ENCODE peak calls at places on chromosomes 2 and 18, in eight cellular contexts. Z is heart left ventricle, G is stomach, T is right lobe of liver, R is endothelial cell of umbilical vein, Y is uterus, F is suprapubic skin, X is A549. W is an unnamed sample. For H3K9me3, the result is how much of the 10 kb centered on the place peaks cover.

GRCh38 chr2:221204699-221205098 is 367.4 kb downstream of the EPHA4 start:
- DNase-seq in T (no peak), X (no peak), G (no peak), Y (no peak), Z (no peak), F (no peak), R (no peak), W (no peak)

GRCh38 chr2:54015809-54016703 is 45.3 kb upstream of the PSME4 start:
- DNase-seq in X (peak), Z (no peak), R (no peak), Y (peak), F (no peak), T (no peak), G (no peak), W (no peak)

GRCh38 chr2:53820711-53821110 is 33.9 kb downstream of the ERLEC1 start:
- DNase-seq in Y (no peak), Z (no peak), F (no peak), R (no peak), T (no peak), G (no peak), X (no peak), W (no peak)

GRCh38 chr18:67117804-67118203 is 398.7 kb downstream of the DSEL start:
- DNase-seq in X (no peak), T (no peak), F (no peak), R (no peak), Y (no peak), Z (no peak), G (no peak), W (no peak)

GRCh38 chr18:40529478-40529877 is 1425.6 kb upstream of the PIK3C3 start:
- DNase-seq in T (no peak), X (no peak), R (peak), Y (no peak), Z (no peak), F (no peak), G (no peak), W (no peak)

GRCh38 chr2:195363496-195363895 is 293.5 kb upstream of the SLC39A10 start:
- DNase-seq in X (peak), T (no peak), Z (no peak), G (no peak), F (no peak), Y (no peak), R (no peak), W (no peak)

GRCh38 chr18:8999872-9000271 is 102.6 kb upstream of the NDUFV2 start:
- DNase-seq in Z (no peak), R (no peak), Y (no peak), X (no peak), G (no peak), F (no peak), T (no peak), W (no peak)

GRCh38 chr2:10103179-10103578 is 19.4 kb upstream of the RRM2 start:
- DNase-seq in Z (no peak), X (no peak), R (no peak), Y (no peak), T (no peak), G (no peak), F (no peak), W (no peak)

GRCh38 chr2:170766693-170767092 is 3.5 kb upstream of the ERICH2 start:
- DNase-seq in X (no peak), R (no peak), Y (no peak), Z (no peak), T (no peak), G (no peak), F (no peak), W (no peak)

GRCh38 chr2:10935953-10936942 is 24.5 kb downstream of the KCNF1 start:
- DNase-seq in Z (no peak), G (no peak), T (peak), Y (no peak), X (peak), R (peak), F (no peak), W (no peak)

GRCh38 chr2:34305587-34305986 is 706.5 kb upstream of the FAM98A start:
- DNase-seq in Z (no peak), F (no peak), T (no peak), R (no peak), X (no peak), Y (no peak), G (no peak), W (no peak)

GRCh38 chr18:21183670-21184069 is 58.4 kb upstream of the GREB1L start:
- DNase-seq in T (no peak), R (no peak), Z (no peak), G (no peak), Y (no peak), F (no peak), X (no peak), W (no peak)

GRCh38 chr2:21262426-21262940 is 138.7 kb downstream of the TDRD15 start:
- DNase-seq in F (no peak), X (no peak), G (no peak), Z (no peak), T (no peak), Y (no peak), R (no peak), W (no peak)

GRCh38 chr18:38790786-38791185 is 1225.2 kb upstream of the CELF4 start:
- DNase-seq in Z (no peak), X (no peak), G (no peak), F (no peak), R (no peak), T (no peak), Y (no peak), W (no peak)

GRCh38 chr2:26805241-26805676 is 19.4 kb downstream of the CENPA start:
- DNase-seq in X (peak), R (no peak), F (no peak), Z (no peak), T (no peak), G (no peak), Y (no peak), W (no peak)

GRCh38 chr2:36456227-36456788 is 100.7 kb downstream of the CRIM1 start:
- DNase-seq in F (no peak), Z (peak), G (peak), X (no peak), T (no peak), R (peak), Y (peak), W (peak)

GRCh38 chr2:28325567-28326468 is 66.8 kb upstream of the FOSL2 start:
- DNase-seq in F (no peak), R (no peak), Z (no peak), T (no peak), Y (no peak), X (no peak), G (no peak), W (no peak)

GRCh38 chr2:29284671-29285070 is 169.5 kb downstream of the CLIP4 start:
- DNase-seq in G (no peak), Z (no peak), F (no peak), T (no peak), R (no peak), Y (no peak), X (no peak), W (no peak)

GRCh38 chr18:74631242-74632087 is 33.8 kb downstream of the ZNF407 start:
- DNase-seq in R (peak), X (no peak), F (no peak), T (no peak), Z (no peak), Y (no peak), G (no peak), W (no peak)

GRCh38 chr2:50143822-50144575 is 887.9 kb downstream of the NRXN1 start:
- DNase-seq in Y (no peak), G (no peak), R (peak), X (peak), Z (no peak), T (no peak), F (no peak), W (no peak)

GRCh38 chr18:45321520-45321919 is 293.8 kb upstream of the SLC14A2 start:
- DNase-seq in R (no peak), X (no peak), G (no peak), Z (peak), Y (no peak), F (no peak), T (no peak), W (no peak)

GRCh38 chr18:12946549-12947354 is 1.1 kb upstream of the SEH1L start:
- DNase-seq in Y (peak), Z (peak), F (no peak), G (peak), T (peak), X (peak), R (no peak), W (peak)

GRCh38 chr18:41371718-41372117 is 583.3 kb upstream of the PIK3C3 start:
- DNase-seq in F (no peak), T (no peak), R (no peak), G (no peak), Z (peak), X (no peak), Y (no peak), W (no peak)

GRCh38 chr2:152647417-152648010 is 69.7 kb downstream of the PRPF40A start:
- DNase-seq in F (no peak), R (peak), T (peak), X (no peak), Z (peak), Y (peak), G (peak), W (peak)

GRCh38 chr2:163601377-163601776 is 134.4 kb downstream of the FIGN start:
- DNase-seq in F (no peak), Z (no peak), X (no peak), G (no peak), T (no peak), R (no peak), Y (no peak), W (no peak)

DNA sequence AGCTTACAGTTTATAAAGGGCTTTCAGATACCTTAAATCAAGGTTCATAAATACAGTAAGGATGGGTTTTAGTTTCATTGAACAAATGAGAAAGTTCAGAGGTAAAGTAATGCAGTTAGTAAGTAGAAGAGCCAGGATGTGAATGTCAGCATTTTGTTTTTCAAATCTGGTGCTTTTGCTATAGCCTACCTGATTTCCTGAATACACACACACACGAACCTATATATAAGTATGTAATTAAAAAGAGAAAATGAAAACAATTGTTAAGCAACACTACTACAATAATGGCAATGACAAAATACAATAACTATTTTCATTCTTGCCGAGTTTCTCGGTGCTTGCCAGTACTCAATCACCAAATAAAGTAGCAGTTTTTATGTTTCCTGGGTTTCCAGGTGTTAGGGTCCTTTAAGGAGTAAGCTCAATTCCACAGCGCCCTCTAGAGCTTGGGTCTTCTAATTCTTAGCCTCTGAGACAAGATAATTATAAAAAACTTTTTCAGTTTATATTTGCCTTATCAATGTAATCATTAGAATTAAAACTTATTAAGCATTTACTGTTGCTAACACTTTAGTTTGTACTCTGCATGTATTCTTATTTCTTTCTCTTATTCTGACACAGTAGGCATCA is 512.9 kb upstream of the ACVR2A start:
- DNase-seq in Z (no peak), F (no peak), T (no peak), R (no peak), Y (no peak), G (peak), X (peak), W (no peak)
- TF ChIP-seq CTCF in Z (peak), F (peak), T (peak), R (no peak), Y (no peak), G (no peak), X (no peak), W (no peak)

GRCh38 chr2:239266779-239267410 is 133.9 kb downstream of the HDAC4 start:
- DNase-seq in Z (no peak), F (peak), T (no peak), X (no peak), R (no peak), Y (no peak), G (peak), W (no peak)

GRCh38 chr2:239268549-239268948 is 132.3 kb downstream of the HDAC4 start:
- DNase-seq in X (no peak), T (no peak), R (no peak), G (peak), Z (peak), Y (no peak), F (peak), W (no peak)

GRCh38 chr2:239268082-239268481 is 132.7 kb downstream of the HDAC4 start:
- DNase-seq in F (peak), X (peak), R (peak), Z (peak), Y (no peak), T (peak), G (peak), W (peak)

GRCh38 chr2:239266436-239266770 is 134.4 kb downstream of the HDAC4 start:
- DNase-seq in Z (no peak), X (no peak), Y (no peak), T (no peak), R (no peak), G (peak), F (peak), W (no peak)

GRCh38 chr2:239267411-239267941 is 133.3 kb downstream of the HDAC4 start:
- DNase-seq in G (peak), X (no peak), T (peak), R (peak), Z (peak), Y (peak), F (peak), W (peak)
- TF ChIP-seq POLR2A in G (no peak), X (no peak), T (peak), R (no peak), Z (no peak), Y (no peak), F (peak), W (no peak)

GRCh38 chr2:2879776-2880175 is 497.8 kb downstream of the EIPR1 start:
- DNase-seq in R (no peak), F (no peak), X (no peak), G (no peak), Z (no peak), T (no peak), Y (no peak), W (no peak)
- H3K9me3 ChIP-seq in R (under half), F (under half), X (under half), G (under half), Z (under half), T (under half), Y (under half), W (under half)

GRCh38 chr2:226308981-226309380 is 490.6 kb downstream of the IRS1 start:
- DNase-seq in Z (peak), F (no peak), X (no peak), T (no peak), R (no peak), G (no peak), Y (no peak), W (no peak)
- TF ChIP-seq CTCF in Z (no peak), F (no peak), X (no peak), T (no peak), R (no peak), G (no peak), Y (no peak), W (no peak)

GRCh38 chr18:63073481-63073880 is 246.1 kb downstream of the BCL2 start:
- DNase-seq in R (no peak), F (no peak), T (no peak), Y (no peak), Z (no peak), G (no peak), X (peak), W (no peak)

GRCh38 chr18:63071566-63072175 is 247.9 kb downstream of the BCL2 start:
- DNase-seq in R (no peak), F (no peak), T (no peak), Z (no peak), X (no peak), Y (no peak), G (no peak), W (no peak)

GRCh38 chr18:63078471-63078870 is 241.1 kb downstream of the BCL2 start:
- DNase-seq in X (no peak), F (no peak), G (no peak), R (no peak), T (no peak), Z (no peak), Y (no peak), W (no peak)

GRCh38 chr18:63070750-63071502 is 248.6 kb downstream of the BCL2 start:
- DNase-seq in Z (no peak), G (no peak), R (no peak), T (no peak), X (no peak), Y (no peak), F (no peak), W (no peak)

GRCh38 chr18:63074987-63075404 is 244.6 kb downstream of the BCL2 start:
- DNase-seq in T (peak), Z (peak), G (peak), R (peak), Y (peak), X (peak), F (peak), W (peak)
- TF ChIP-seq POLR2A in T (no peak), Z (no peak), G (no peak), R (no peak), Y (no peak), X (no peak), F (no peak), W (no peak)

GRCh38 chr2:94769733-94770132 is 101.5 kb upstream of the TEKT4 start:
- DNase-seq in Y (no peak), T (no peak), Z (no peak), R (no peak), F (no peak), G (no peak), X (no peak), W (no peak)

GRCh38 chr2:94776036-94776435 is 95.2 kb upstream of the TEKT4 start:
- DNase-seq in T (no peak), Z (no peak), X (no peak), R (no peak), F (no peak), Y (no peak), G (no peak), W (no peak)

GRCh38 chr2:94774851-94775250 is 96.4 kb upstream of the TEKT4 start:
- DNase-seq in T (no peak), F (no peak), X (no peak), Z (no peak), Y (no peak), G (no peak), R (no peak), W (no peak)
- H3K9me3 ChIP-seq in T (under half), F (under half), X (under half), Z (under half), Y (under half), G (under half), R (under half), W (under half)

GRCh38 chr2:136966485-136966884 is 201.1 kb downstream of the THSD7B start:
- DNase-seq in F (no peak), X (no peak), Y (no peak), G (no peak), R (no peak), Z (no peak), T (no peak), W (no peak)
- TF ChIP-seq CTCF in F (no peak), X (no peak), Y (no peak), G (no peak), R (no peak), Z (no peak), T (no peak), W (no peak)

DNA sequence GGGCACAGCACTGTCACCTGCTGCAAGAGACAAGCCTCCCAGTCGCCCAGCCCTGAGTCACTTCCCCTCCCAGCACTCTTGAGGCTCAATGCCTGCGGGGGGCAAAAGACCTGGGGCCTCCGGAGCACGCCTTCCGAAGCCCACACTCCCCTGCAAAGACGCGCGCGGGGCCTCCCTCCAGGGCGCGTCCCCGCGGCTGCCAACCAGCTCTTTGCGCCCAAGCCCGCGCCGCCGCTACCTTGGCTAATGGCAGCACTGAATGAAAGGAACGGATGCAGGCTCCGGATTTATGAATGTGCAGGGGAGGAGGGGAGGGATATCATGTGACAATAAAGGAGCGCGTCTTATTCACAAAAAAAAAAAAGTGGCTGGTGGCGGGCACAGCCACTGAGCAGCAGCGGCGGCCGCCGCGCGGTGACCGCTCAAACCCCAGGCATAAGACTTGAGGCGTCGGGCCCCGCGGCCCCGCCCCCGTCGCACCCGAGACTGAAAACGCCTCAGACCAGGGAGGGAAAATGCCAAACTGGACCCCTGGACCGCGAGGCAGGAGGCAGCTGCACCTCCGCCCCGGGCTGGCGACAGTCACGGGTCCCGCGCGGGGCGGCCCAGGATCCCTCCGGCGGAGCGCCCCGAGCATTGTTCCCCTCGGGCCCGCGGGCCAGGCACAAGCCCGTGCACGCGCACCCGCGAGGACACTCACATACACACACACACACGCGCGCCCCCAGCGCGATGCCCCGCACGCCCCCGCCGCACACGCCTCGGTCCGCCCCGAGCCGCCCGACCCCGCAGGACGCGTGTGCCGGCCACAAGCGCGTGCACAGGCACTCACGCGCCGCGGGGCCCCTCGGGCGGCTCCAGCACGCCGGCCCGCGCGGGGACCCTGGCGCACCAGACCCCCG is 1.6 kb downstream of the SPRED2 start:
- DNase-seq in T (peak), R (peak), F (peak), Z (peak), G (peak), Y (peak), X (peak), W (peak)
- TF ChIP-seq POLR2A in T (peak), R (no peak), F (no peak), Z (peak), G (no peak), Y (no peak), X (no peak), W (no peak)

DNA sequence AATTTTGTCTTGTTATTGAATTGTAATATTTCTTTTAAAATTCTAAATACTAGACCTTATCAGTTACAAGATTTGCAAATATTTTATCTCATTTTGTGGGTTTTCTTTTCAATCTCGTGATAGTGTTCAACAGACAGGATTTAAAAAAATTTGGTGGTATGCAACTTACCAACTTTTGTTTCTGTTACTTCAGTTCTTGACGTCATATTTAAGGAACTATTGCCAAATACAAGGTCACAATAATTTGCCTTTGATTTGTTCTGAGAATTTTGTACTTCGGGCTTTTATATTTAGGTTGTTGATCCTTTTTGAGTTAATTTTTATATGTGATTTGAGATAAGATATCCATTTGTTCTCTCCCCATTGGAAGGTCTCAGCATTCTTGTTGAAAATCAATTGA is 876.6 kb downstream of the DCDC2C start:
- DNase-seq in Y (no peak), T (no peak), X (no peak), Z (no peak), R (no peak), G (no peak), F (no peak), W (no peak)
- H3K9me3 ChIP-seq in Y (under half), T (under half), X (under half), Z (under half), R (under half), G (under half), F (under half), W (under half)

GRCh38 chr2:84971799-84972790 is 1.1 kb downstream of the KCMF1 start:
- DNase-seq in Y (peak), R (peak), Z (peak), X (peak), G (peak), F (peak), T (peak), W (peak)
- TF ChIP-seq CTCF in Y (no peak), R (no peak), Z (no peak), X (no peak), G (no peak), F (no peak), T (no peak), W (no peak)